ENCODE peak calls at places on chromosomes 2 and 18, in ten cellular contexts. B is midbrain; F is Calu3; X is IMR-90; W is AG08396; C is stimulated activated CD8-positive, alpha-beta memory T cell treated with anti-CD3 and anti-CD28 coated beads, Interleukin-7, amount 100 ng/mL, for 1 hour; U is uterus; N is amniotic stem cell; H is RPMI7951; M is RCC 7860. I is an unnamed sample.
A peak's percentile ranks its signal among the peaks of the same experiment; 100 is the strongest.

GRCh38 chr2:163664610-163665009 is 71.2 kb downstream of the FIGN start:
- DNase-seq in F (no peak), W (peak; percentile 30), U (no peak), C (no peak), B (no peak), M (peak; percentile 79), X (peak; percentile 83), H (peak; percentile 77), N (peak; percentile 9), I (peak; percentile 58)

GRCh38 chr2:179936654-179937053 is 70.4 kb downstream of the CWC22 start:
- DNase-seq in X (no peak), B (no peak), W (no peak), H (peak; percentile 24), U (no peak), M (no peak), C (no peak), N (no peak), F (peak; percentile 76), I (peak; percentile 6)

GRCh38 chr2:231037202-231037730 is at the start of gene C2orf72:
- DNase-seq in M (no peak), U (no peak), W (peak; percentile 39), H (no peak), X (no peak), N (no peak), F (peak; percentile 15), B (no peak), C (no peak), I (no peak)

GRCh38 chr2:46519265-46519664 is 39.9 kb downstream of the TMEM247 start:
- DNase-seq in N (no peak), X (no peak), B (no peak), F (no peak), H (no peak), M (no peak), U (no peak), W (no peak), C (no peak), I (no peak)

GRCh38 chr18:54532222-54532621 is 58.8 kb upstream of the DYNAP start:
- DNase-seq in M (no peak), F (peak; percentile 24), U (no peak), H (no peak), W (no peak), B (no peak), X (no peak), C (no peak), N (no peak), I (no peak)

GRCh38 chr2:226447896-226448295 is 351.7 kb downstream of the IRS1 start:
- DNase-seq in W (peak; percentile 20), H (peak; percentile 74), U (no peak), F (no peak), C (no peak), M (peak; percentile 81), N (no peak), B (no peak), X (peak; percentile 52), I (peak; percentile 60)

GRCh38 chr18:35010983-35011382 is 30.2 kb upstream of the MAPRE2 start:
- DNase-seq in C (no peak), M (no peak), H (no peak), B (no peak), U (no peak), F (no peak), W (no peak), X (peak; percentile 10), N (no peak), I (no peak)

GRCh38 chr18:627211-627610 is 30.2 kb upstream of the TYMS start:
- DNase-seq in M (no peak), U (no peak), F (no peak), C (no peak), B (no peak), X (peak; percentile 8), N (no peak), W (no peak), H (no peak), I (no peak)

GRCh38 chr2:204115288-204115687 is 178.7 kb downstream of the ICOS start:
- DNase-seq in X (no peak), U (no peak), W (no peak), F (no peak), M (no peak), H (no peak), N (no peak), B (no peak), C (no peak), I (no peak)

GRCh38 chr2:52594036-52594435 is 1173.6 kb upstream of the CHAC2 start:
- DNase-seq in H (no peak), U (no peak), N (no peak), C (no peak), W (no peak), X (peak; percentile 3), B (no peak), M (no peak), F (no peak), I (no peak)

GRCh38 chr2:231531408-231532188 is 1.4 kb upstream of the NMUR1 start:
- DNase-seq in B (no peak), N (no peak), C (no peak), M (no peak), W (no peak), U (no peak), X (peak; percentile 41), H (no peak), F (no peak), I (no peak)

GRCh38 chr2:52034706-52035105 is 1002.8 kb upstream of the NRXN1 start:
- DNase-seq in U (no peak), W (no peak), X (no peak), M (no peak), H (no peak), N (no peak), B (no peak), C (no peak), F (no peak), I (no peak)

GRCh38 chr18:78721281-78721949 is 258.2 kb upstream of the SALL3 start:
- DNase-seq in U (no peak), C (no peak), M (no peak), F (no peak), X (no peak), N (no peak), B (no peak), H (no peak), W (no peak), I (no peak)

GRCh38 chr2:72144746-72145657 is 2.7 kb downstream of the CYP26B1 start:
- DNase-seq in U (peak; percentile 14), M (no peak), N (no peak), W (no peak), H (peak; percentile 54), F (peak; percentile 84), B (no peak), C (no peak), X (no peak), I (no peak)

GRCh38 chr2:18949871-18950597 is 360.7 kb upstream of the NT5C1B start:
- DNase-seq in H (peak; percentile 96), U (no peak), C (no peak), W (peak; percentile 59), X (peak; percentile 93), B (no peak), F (no peak), N (no peak), M (no peak), I (no peak)

I was measured in kidney glomerular epithelial cell.